ENCODE peak calls at places on chromosome 16, in ten cellular contexts. One of them, this sample, is unnamed.

GRCh38 chr16:49489686-49490320 is 116.2 kb downstream of the C16orf78 start:
- DNase-seq in GM12878: no peak
- DNase-seq in GM23338: no peak
- DNase-seq in colonic mucosa: no peak
- DNase-seq in endodermal cell: no peak
- DNase-seq in left ventricle myocardium inferior: no peak
- DNase-seq in body of pancreas: no peak
- DNase-seq in CD4-positive, alpha-beta T cell: no peak
- DNase-seq in breast epithelium: no peak
- DNase-seq in RWPE1: no peak
- DNase-seq in this sample: no peak

GRCh38 chr16:65062736-65063583 is 58.9 kb downstream of the CDH11 start:
- DNase-seq in GM12878: no peak
- DNase-seq in GM23338: no peak
- DNase-seq in colonic mucosa: no peak
- DNase-seq in endodermal cell: no peak
- DNase-seq in left ventricle myocardium inferior: no peak
- DNase-seq in body of pancreas: no peak
- DNase-seq in CD4-positive, alpha-beta T cell: no peak
- DNase-seq in breast epithelium: no peak
- DNase-seq in RWPE1: no peak
- DNase-seq in this sample: no peak

GRCh38 chr16:46883353-46883689 is 841 bp upstream of the GPT2 start:
- DNase-seq in GM12878: no peak
- DNase-seq in GM23338: no peak
- DNase-seq in colonic mucosa: peak; percentile 44
- DNase-seq in endodermal cell: no peak
- DNase-seq in left ventricle myocardium inferior: no peak
- DNase-seq in body of pancreas: no peak
- DNase-seq in CD4-positive, alpha-beta T cell: no peak
- DNase-seq in breast epithelium: no peak
- DNase-seq in RWPE1: no peak
- DNase-seq in this sample: peak; percentile 39

GRCh38 chr16:85497622-85498314 is 115.4 kb upstream of the GSE1 start:
- DNase-seq in GM12878: no peak
- DNase-seq in GM23338: no peak
- DNase-seq in colonic mucosa: no peak
- DNase-seq in endodermal cell: no peak
- DNase-seq in left ventricle myocardium inferior: no peak
- DNase-seq in body of pancreas: no peak
- DNase-seq in CD4-positive, alpha-beta T cell: no peak
- DNase-seq in breast epithelium: no peak
- DNase-seq in RWPE1: no peak
- DNase-seq in this sample: no peak

GRCh38 chr16:79361132-79361751 is 239.3 kb downstream of the MAF start:
- DNase-seq in GM12878: no peak
- DNase-seq in GM23338: no peak
- DNase-seq in colonic mucosa: no peak
- DNase-seq in endodermal cell: no peak
- DNase-seq in left ventricle myocardium inferior: no peak
- DNase-seq in body of pancreas: no peak
- DNase-seq in CD4-positive, alpha-beta T cell: no peak
- DNase-seq in breast epithelium: no peak
- DNase-seq in RWPE1: no peak
- DNase-seq in this sample: no peak

GRCh38 chr16:70428178-70428998 is 10.5 kb downstream of the ST3GAL2 start:
- DNase-seq in GM12878: peak; percentile 79
- DNase-seq in GM23338: peak; percentile 86
- DNase-seq in colonic mucosa: peak; percentile 96
- DNase-seq in endodermal cell: peak; percentile 94
- DNase-seq in left ventricle myocardium inferior: peak; percentile 97
- DNase-seq in body of pancreas: peak; percentile 97
- DNase-seq in CD4-positive, alpha-beta T cell: no peak
- DNase-seq in breast epithelium: peak; percentile 71
- DNase-seq in RWPE1: peak; percentile 72
- DNase-seq in this sample: peak; percentile 50

GRCh38 chr16:25012525-25012991 is 2.6 kb downstream of the ARHGAP17 start:
- DNase-seq in GM12878: no peak
- DNase-seq in GM23338: no peak
- DNase-seq in colonic mucosa: peak; percentile 66
- DNase-seq in endodermal cell: no peak
- DNase-seq in left ventricle myocardium inferior: no peak
- DNase-seq in body of pancreas: no peak
- DNase-seq in CD4-positive, alpha-beta T cell: no peak
- DNase-seq in breast epithelium: no peak
- DNase-seq in RWPE1: peak; percentile 77
- DNase-seq in this sample: no peak

GRCh38 chr16:48560692-48561091 is 49.3 kb downstream of the N4BP1 start:
- DNase-seq in GM12878: no peak
- DNase-seq in GM23338: no peak
- DNase-seq in colonic mucosa: no peak
- DNase-seq in endodermal cell: no peak
- DNase-seq in left ventricle myocardium inferior: no peak
- DNase-seq in body of pancreas: no peak
- DNase-seq in CD4-positive, alpha-beta T cell: no peak
- DNase-seq in breast epithelium: no peak
- DNase-seq in RWPE1: no peak
- DNase-seq in this sample: no peak

GRCh38 chr16:50475170-50475569 is 73.0 kb upstream of the NKD1 start:
- DNase-seq in GM12878: no peak
- DNase-seq in GM23338: no peak
- DNase-seq in colonic mucosa: no peak
- DNase-seq in endodermal cell: no peak
- DNase-seq in left ventricle myocardium inferior: no peak
- DNase-seq in body of pancreas: no peak
- DNase-seq in CD4-positive, alpha-beta T cell: no peak
- DNase-seq in breast epithelium: no peak
- DNase-seq in RWPE1: no peak
- DNase-seq in this sample: no peak

GRCh38 chr16:27177031-27177774 is 26.1 kb upstream of the KDM8 start:
- DNase-seq in GM12878: no peak
- DNase-seq in GM23338: no peak
- DNase-seq in colonic mucosa: no peak
- DNase-seq in endodermal cell: no peak
- DNase-seq in left ventricle myocardium inferior: no peak
- DNase-seq in body of pancreas: no peak
- DNase-seq in CD4-positive, alpha-beta T cell: no peak
- DNase-seq in breast epithelium: no peak
- DNase-seq in RWPE1: peak; percentile 65
- DNase-seq in this sample: no peak

GRCh38 chr16:65117701-65118448 is 4.0 kb downstream of the CDH11 start:
- DNase-seq in GM12878: peak; percentile 2
- DNase-seq in GM23338: peak; percentile 87
- DNase-seq in colonic mucosa: peak; percentile 73
- DNase-seq in endodermal cell: peak; percentile 87
- DNase-seq in left ventricle myocardium inferior: peak; percentile 49
- DNase-seq in body of pancreas: peak; percentile 57
- DNase-seq in CD4-positive, alpha-beta T cell: no peak
- DNase-seq in breast epithelium: peak; percentile 60
- DNase-seq in RWPE1: peak; percentile 52
- DNase-seq in this sample: peak; percentile 83

GRCh38 chr16:4944333-4945281 is 7.7 kb upstream of the PPL start:
- DNase-seq in GM12878: no peak
- DNase-seq in GM23338: peak; percentile 66
- DNase-seq in colonic mucosa: peak; percentile 87
- DNase-seq in endodermal cell: peak; percentile 93
- DNase-seq in left ventricle myocardium inferior: peak; percentile 82
- DNase-seq in body of pancreas: peak; percentile 97
- DNase-seq in CD4-positive, alpha-beta T cell: no peak
- DNase-seq in breast epithelium: peak; percentile 92
- DNase-seq in RWPE1: peak; percentile 96
- DNase-seq in this sample: no peak

GRCh38 chr16:70688266-70688742 is 2.5 kb upstream of the MTSS2 start:
- DNase-seq in GM12878: no peak
- DNase-seq in GM23338: peak; percentile 60
- DNase-seq in colonic mucosa: peak; percentile 58
- DNase-seq in endodermal cell: peak; percentile 75
- DNase-seq in left ventricle myocardium inferior: peak; percentile 70
- DNase-seq in body of pancreas: no peak
- DNase-seq in CD4-positive, alpha-beta T cell: no peak
- DNase-seq in breast epithelium: peak; percentile 76
- DNase-seq in RWPE1: no peak
- DNase-seq in this sample: peak; percentile 86

GRCh38 chr16:30764086-30764485 is 2.0 kb downstream of the RNF40 start:
- DNase-seq in GM12878: no peak
- DNase-seq in GM23338: no peak
- DNase-seq in colonic mucosa: no peak
- DNase-seq in endodermal cell: no peak
- DNase-seq in left ventricle myocardium inferior: no peak
- DNase-seq in body of pancreas: no peak
- DNase-seq in CD4-positive, alpha-beta T cell: no peak
- DNase-seq in breast epithelium: no peak
- DNase-seq in RWPE1: no peak
- DNase-seq in this sample: no peak

GRCh38 chr16:68800257-68800875 is 43.0 kb upstream of the TANGO6 start:
- DNase-seq in GM12878: peak; percentile 66
- DNase-seq in GM23338: peak; percentile 94
- DNase-seq in colonic mucosa: peak; percentile 64
- DNase-seq in endodermal cell: peak; percentile 93
- DNase-seq in left ventricle myocardium inferior: no peak
- DNase-seq in body of pancreas: peak; percentile 73
- DNase-seq in CD4-positive, alpha-beta T cell: peak; percentile 9
- DNase-seq in breast epithelium: peak; percentile 72
- DNase-seq in RWPE1: peak; percentile 82
- DNase-seq in this sample: no peak

GRCh38 chr16:67277999-67278772 is 1.1 kb upstream of the PLEKHG4 start:
- DNase-seq in GM12878: no peak
- DNase-seq in GM23338: peak; percentile 80
- DNase-seq in colonic mucosa: peak; percentile 26
- DNase-seq in endodermal cell: no peak
- DNase-seq in left ventricle myocardium inferior: no peak
- DNase-seq in body of pancreas: no peak
- DNase-seq in CD4-positive, alpha-beta T cell: no peak
- DNase-seq in breast epithelium: no peak
- DNase-seq in RWPE1: peak; percentile 63
- DNase-seq in this sample: no peak

GRCh38 chr16:64403352-64403751 is 718.5 kb downstream of the CDH11 start:
- DNase-seq in GM12878: no peak
- DNase-seq in GM23338: no peak
- DNase-seq in colonic mucosa: no peak
- DNase-seq in endodermal cell: no peak
- DNase-seq in left ventricle myocardium inferior: no peak
- DNase-seq in body of pancreas: no peak
- DNase-seq in CD4-positive, alpha-beta T cell: no peak
- DNase-seq in breast epithelium: no peak
- DNase-seq in RWPE1: no peak
- DNase-seq in this sample: no peak

GRCh38 chr16:69131749-69132423 is 502 bp downstream of the CHTF8 start:
- DNase-seq in GM12878: peak; percentile 24
- DNase-seq in GM23338: peak; percentile 92
- DNase-seq in colonic mucosa: peak; percentile 80
- DNase-seq in endodermal cell: peak; percentile 93
- DNase-seq in left ventricle myocardium inferior: peak; percentile 79
- DNase-seq in body of pancreas: peak; percentile 74
- DNase-seq in CD4-positive, alpha-beta T cell: peak; percentile 54
- DNase-seq in breast epithelium: peak; percentile 60
- DNase-seq in RWPE1: peak; percentile 96
- DNase-seq in this sample: no peak

GRCh38 chr16:17544785-17545184 is 74.0 kb upstream of the XYLT1 start:
- DNase-seq in GM12878: no peak
- DNase-seq in GM23338: peak; percentile 81
- DNase-seq in colonic mucosa: peak; percentile 20
- DNase-seq in endodermal cell: peak; percentile 83
- DNase-seq in left ventricle myocardium inferior: no peak
- DNase-seq in body of pancreas: no peak
- DNase-seq in CD4-positive, alpha-beta T cell: peak; percentile 3
- DNase-seq in breast epithelium: no peak
- DNase-seq in RWPE1: no peak
- DNase-seq in this sample: no peak

GRCh38 chr16:73768786-73769203 is 527.8 kb upstream of the PSMD7 start:
- DNase-seq in GM12878: no peak
- DNase-seq in GM23338: no peak
- DNase-seq in colonic mucosa: no peak
- DNase-seq in endodermal cell: no peak
- DNase-seq in left ventricle myocardium inferior: no peak
- DNase-seq in body of pancreas: peak; percentile 21
- DNase-seq in CD4-positive, alpha-beta T cell: no peak
- DNase-seq in breast epithelium: no peak
- DNase-seq in RWPE1: no peak
- DNase-seq in this sample: no peak
- H3K27ac ChIP-seq in GM12878: no peak overlapping the region
- H3K27ac ChIP-seq in GM23338: no peak overlapping the region
- H3K27ac ChIP-seq in colonic mucosa: no peak overlapping the region
- H3K27ac ChIP-seq in endodermal cell: no peak overlapping the region
- H3K27ac ChIP-seq in left ventricle myocardium inferior: no peak overlapping the region
- H3K27ac ChIP-seq in body of pancreas: no peak overlapping the region
- H3K27ac ChIP-seq in CD4-positive, alpha-beta T cell: no peak overlapping the region
- H3K27ac ChIP-seq in breast epithelium: no peak overlapping the region
- H3K27ac ChIP-seq in RWPE1: no peak overlapping the region
- H3K27ac ChIP-seq in this sample: no peak overlapping the region

GRCh38 chr16:11499295-11500089 is 87.2 kb downstream of the LITAF start:
- DNase-seq in GM12878: no peak
- DNase-seq in GM23338: peak; percentile 38
- DNase-seq in colonic mucosa: no peak
- DNase-seq in endodermal cell: peak; percentile 63
- DNase-seq in left ventricle myocardium inferior: no peak
- DNase-seq in body of pancreas: no peak
- DNase-seq in CD4-positive, alpha-beta T cell: no peak
- DNase-seq in breast epithelium: no peak
- DNase-seq in RWPE1: peak; percentile 30
- DNase-seq in this sample: no peak
- H3K27ac ChIP-seq in GM12878: no peak overlapping the region
- H3K27ac ChIP-seq in GM23338: no peak overlapping the region
- H3K27ac ChIP-seq in colonic mucosa: no peak overlapping the region
- H3K27ac ChIP-seq in endodermal cell: no peak overlapping the region
- H3K27ac ChIP-seq in left ventricle myocardium inferior: no peak overlapping the region
- H3K27ac ChIP-seq in body of pancreas: no peak overlapping the region
- H3K27ac ChIP-seq in CD4-positive, alpha-beta T cell: no peak overlapping the region
- H3K27ac ChIP-seq in breast epithelium: peak overlapping the region; percentile 37
- H3K27ac ChIP-seq in RWPE1: peak overlapping the region; percentile 64
- H3K27ac ChIP-seq in this sample: no peak overlapping the region

DNA sequence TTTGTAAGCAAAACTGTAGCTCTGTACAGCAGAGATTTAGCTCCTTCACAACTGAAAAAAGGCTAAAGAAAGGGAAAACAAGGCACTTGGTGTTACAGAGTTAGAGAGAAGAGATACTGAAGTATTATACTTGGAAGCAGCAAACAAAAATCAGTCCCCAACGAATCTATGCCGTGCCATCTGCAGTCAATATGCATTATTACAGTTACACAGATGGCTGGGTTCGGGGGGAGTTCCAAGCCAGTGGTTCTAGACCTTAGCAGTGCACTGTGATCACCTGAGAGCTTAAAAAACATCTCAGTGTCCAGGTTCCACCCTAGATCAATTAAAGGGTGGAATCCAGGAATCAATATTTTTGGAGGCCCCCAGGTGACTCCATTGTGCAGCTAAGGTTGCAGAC is 489.9 kb downstream of the SHISA9 start:
- DNase-seq in GM12878: peak; percentile 15
- DNase-seq in GM23338: no peak
- DNase-seq in colonic mucosa: no peak
- DNase-seq in endodermal cell: no peak
- DNase-seq in left ventricle myocardium inferior: no peak
- DNase-seq in body of pancreas: no peak
- DNase-seq in CD4-positive, alpha-beta T cell: no peak
- DNase-seq in breast epithelium: no peak
- DNase-seq in RWPE1: no peak
- DNase-seq in this sample: no peak
- H3K27ac ChIP-seq in GM12878: peak overlapping the region; percentile 90
- H3K27ac ChIP-seq in GM23338: no peak overlapping the region
- H3K27ac ChIP-seq in colonic mucosa: no peak overlapping the region
- H3K27ac ChIP-seq in endodermal cell: no peak overlapping the region
- H3K27ac ChIP-seq in left ventricle myocardium inferior: no peak overlapping the region
- H3K27ac ChIP-seq in body of pancreas: no peak overlapping the region
- H3K27ac ChIP-seq in CD4-positive, alpha-beta T cell: no peak overlapping the region
- H3K27ac ChIP-seq in breast epithelium: no peak overlapping the region
- H3K27ac ChIP-seq in RWPE1: no peak overlapping the region
- H3K27ac ChIP-seq in this sample: no peak overlapping the region

GRCh38 chr16:56617212-56618085 is 8.1 kb upstream of the MT1E start:
- DNase-seq in GM12878: no peak
- DNase-seq in GM23338: peak; percentile 70
- DNase-seq in colonic mucosa: peak; percentile 85
- DNase-seq in endodermal cell: peak; percentile 85
- DNase-seq in left ventricle myocardium inferior: peak; percentile 88
- DNase-seq in body of pancreas: peak; percentile 79
- DNase-seq in CD4-positive, alpha-beta T cell: no peak
- DNase-seq in breast epithelium: peak; percentile 54
- DNase-seq in RWPE1: no peak
- DNase-seq in this sample: no peak
- H3K27ac ChIP-seq in GM12878: no peak overlapping the region
- H3K27ac ChIP-seq in GM23338: no peak overlapping the region
- H3K27ac ChIP-seq in colonic mucosa: no peak overlapping the region
- H3K27ac ChIP-seq in endodermal cell: no peak overlapping the region
- H3K27ac ChIP-seq in left ventricle myocardium inferior: peak overlapping the region; percentile 87
- H3K27ac ChIP-seq in body of pancreas: no peak overlapping the region
- H3K27ac ChIP-seq in CD4-positive, alpha-beta T cell: no peak overlapping the region
- H3K27ac ChIP-seq in breast epithelium: peak overlapping the region; percentile 71
- H3K27ac ChIP-seq in RWPE1: peak overlapping the region; percentile 26
- H3K27ac ChIP-seq in this sample: peak overlapping the region; percentile 36

This sample was measured in caudate nucleus.